ENCODE peak calls at places on chromosomes 3 and 15, in six cellular contexts. One of them, this sample, is unnamed.

GRCh38 chr3:161560006-161560637 is 63.5 kb downstream of the OTOL1 start:
- DNase-seq in NB4: peak
- DNase-seq in HCT116: peak
- DNase-seq in suprapubic skin: no peak
- DNase-seq in uterus: peak
- DNase-seq in heart left ventricle: no peak
- DNase-seq in this sample: no peak

GRCh38 chr15:77013786-77014136 is 18.8 kb downstream of the PSTPIP1 start:
- DNase-seq in HCT116: peak
- DNase-seq in heart left ventricle: no peak
- DNase-seq in uterus: no peak
- DNase-seq in suprapubic skin: no peak
- DNase-seq in NB4: peak
- DNase-seq in this sample: no peak

GRCh38 chr15:47794266-47794914 is 77.1 kb downstream of the SEMA6D start:
- DNase-seq in HCT116: no peak
- DNase-seq in suprapubic skin: no peak
- DNase-seq in heart left ventricle: no peak
- DNase-seq in NB4: no peak
- DNase-seq in uterus: no peak
- DNase-seq in this sample: no peak

GRCh38 chr3:52534281-52535183 is 875 bp upstream of the NT5DC2 start:
- DNase-seq in NB4: peak
- DNase-seq in uterus: peak
- DNase-seq in suprapubic skin: peak
- DNase-seq in heart left ventricle: peak
- DNase-seq in HCT116: no peak
- DNase-seq in this sample: peak

GRCh38 chr3:13865581-13866405 is 14.1 kb downstream of the WNT7A start:
- DNase-seq in suprapubic skin: no peak
- DNase-seq in HCT116: no peak
- DNase-seq in heart left ventricle: no peak
- DNase-seq in NB4: no peak
- DNase-seq in uterus: no peak
- DNase-seq in this sample: no peak

GRCh38 chr15:55695432-55695831 is 47.5 kb downstream of the PRTG start:
- DNase-seq in uterus: no peak
- DNase-seq in suprapubic skin: no peak
- DNase-seq in heart left ventricle: no peak
- DNase-seq in HCT116: no peak
- DNase-seq in NB4: no peak
- DNase-seq in this sample: no peak

GRCh38 chr15:74417230-74417629 is 16.5 kb downstream of the SEMA7A start:
- DNase-seq in suprapubic skin: no peak
- DNase-seq in HCT116: no peak
- DNase-seq in NB4: no peak
- DNase-seq in uterus: no peak
- DNase-seq in heart left ventricle: peak
- DNase-seq in this sample: no peak

GRCh38 chr3:111246967-111247760 is 175.5 kb downstream of the NECTIN3 start:
- DNase-seq in heart left ventricle: no peak
- DNase-seq in uterus: no peak
- DNase-seq in NB4: no peak
- DNase-seq in HCT116: no peak
- DNase-seq in suprapubic skin: no peak
- DNase-seq in this sample: peak

GRCh38 chr15:31482122-31482922 is 155.7 kb downstream of the KLF13 start:
- DNase-seq in suprapubic skin: peak
- DNase-seq in heart left ventricle: no peak
- DNase-seq in uterus: no peak
- DNase-seq in HCT116: no peak
- DNase-seq in NB4: no peak
- DNase-seq in this sample: no peak

GRCh38 chr3:31157028-31157694 is 262.7 kb upstream of the GADL1 start:
- DNase-seq in heart left ventricle: no peak
- DNase-seq in suprapubic skin: no peak
- DNase-seq in HCT116: no peak
- DNase-seq in NB4: peak
- DNase-seq in uterus: no peak
- DNase-seq in this sample: no peak

GRCh38 chr3:69353492-69353891 is 32.4 kb downstream of the FRMD4B start:
- DNase-seq in uterus: no peak
- DNase-seq in NB4: no peak
- DNase-seq in suprapubic skin: no peak
- DNase-seq in HCT116: no peak
- DNase-seq in heart left ventricle: peak
- DNase-seq in this sample: no peak

GRCh38 chr3:192121921-192122320 is 605.4 kb downstream of the FGF12 start:
- DNase-seq in suprapubic skin: no peak
- DNase-seq in heart left ventricle: no peak
- DNase-seq in NB4: no peak
- DNase-seq in uterus: no peak
- DNase-seq in HCT116: no peak
- DNase-seq in this sample: no peak

GRCh38 chr3:129020691-129021090 is 19.6 kb downstream of the EFCC1 start:
- DNase-seq in uterus: no peak
- DNase-seq in HCT116: no peak
- DNase-seq in suprapubic skin: no peak
- DNase-seq in NB4: no peak
- DNase-seq in heart left ventricle: no peak
- DNase-seq in this sample: no peak

GRCh38 chr3:189269356-189269755 is 97.6 kb downstream of the TPRG1 start:
- DNase-seq in HCT116: no peak
- DNase-seq in NB4: no peak
- DNase-seq in heart left ventricle: no peak
- DNase-seq in uterus: no peak
- DNase-seq in suprapubic skin: no peak
- DNase-seq in this sample: no peak

GRCh38 chr3:43949594-43949993 is 258.9 kb downstream of the ABHD5 start:
- DNase-seq in heart left ventricle: no peak
- DNase-seq in NB4: peak
- DNase-seq in suprapubic skin: no peak
- DNase-seq in uterus: no peak
- DNase-seq in HCT116: no peak
- DNase-seq in this sample: no peak

GRCh38 chr3:156024904-156025303 is 95.5 kb upstream of the KCNAB1 start:
- DNase-seq in heart left ventricle: no peak
- DNase-seq in uterus: no peak
- DNase-seq in HCT116: no peak
- DNase-seq in NB4: no peak
- DNase-seq in suprapubic skin: no peak
- DNase-seq in this sample: no peak

GRCh38 chr15:36133686-36134085 is 445.7 kb upstream of the CDIN1 start:
- DNase-seq in uterus: no peak
- DNase-seq in HCT116: no peak
- DNase-seq in heart left ventricle: no peak
- DNase-seq in suprapubic skin: no peak
- DNase-seq in NB4: no peak
- DNase-seq in this sample: no peak

GRCh38 chr3:43786102-43786952 is 95.6 kb downstream of the ABHD5 start:
- DNase-seq in HCT116: no peak
- DNase-seq in NB4: no peak
- DNase-seq in heart left ventricle: no peak
- DNase-seq in suprapubic skin: no peak
- DNase-seq in uterus: no peak
- DNase-seq in this sample: no peak

GRCh38 chr3:29373016-29373690 is 92.3 kb downstream of the RBMS3 start:
- DNase-seq in NB4: no peak
- DNase-seq in heart left ventricle: no peak
- DNase-seq in HCT116: no peak
- DNase-seq in uterus: no peak
- DNase-seq in suprapubic skin: no peak
- DNase-seq in this sample: no peak

GRCh38 chr3:48039487-48040190 is 23.4 kb upstream of the MAP4 start:
- DNase-seq in uterus: no peak
- DNase-seq in HCT116: peak
- DNase-seq in NB4: peak
- DNase-seq in heart left ventricle: no peak
- DNase-seq in suprapubic skin: no peak
- DNase-seq in this sample: peak

GRCh38 chr15:29139540-29140459 is 129.8 kb downstream of the NSMCE3 start:
- DNase-seq in heart left ventricle: no peak
- DNase-seq in suprapubic skin: no peak
- DNase-seq in NB4: peak
- DNase-seq in uterus: no peak
- DNase-seq in HCT116: peak
- DNase-seq in this sample: peak

GRCh38 chr3:44562147-44562546 is 7.2 kb downstream of the ZKSCAN7 start:
- DNase-seq in uterus: no peak
- DNase-seq in NB4: no peak
- DNase-seq in suprapubic skin: no peak
- DNase-seq in heart left ventricle: no peak
- DNase-seq in HCT116: no peak
- DNase-seq in this sample: no peak

GRCh38 chr3:43369404-43370345 is 83.3 kb downstream of the SNRK start:
- DNase-seq in heart left ventricle: no peak
- DNase-seq in NB4: peak
- DNase-seq in HCT116: no peak
- DNase-seq in uterus: no peak
- DNase-seq in suprapubic skin: no peak
- DNase-seq in this sample: no peak

GRCh38 chr3:31882895-31883294 is 98.2 kb downstream of the OSBPL10 start:
- DNase-seq in suprapubic skin: no peak
- DNase-seq in NB4: no peak
- DNase-seq in HCT116: no peak
- DNase-seq in heart left ventricle: no peak
- DNase-seq in uterus: no peak
- DNase-seq in this sample: no peak

GRCh38 chr3:42502429-42503250 is at the start of gene VIPR1:
- DNase-seq in suprapubic skin: peak
- DNase-seq in HCT116: peak
- DNase-seq in NB4: peak
- DNase-seq in heart left ventricle: peak
- DNase-seq in uterus: peak
- DNase-seq in this sample: no peak

GRCh38 chr3:156171517-156172267 is 51.3 kb downstream of the KCNAB1 start:
- DNase-seq in uterus: no peak
- DNase-seq in heart left ventricle: no peak
- DNase-seq in NB4: no peak
- DNase-seq in HCT116: no peak
- DNase-seq in suprapubic skin: no peak
- DNase-seq in this sample: no peak

GRCh38 chr15:75531041-75531450 is 48.1 kb downstream of the PTPN9 start:
- DNase-seq in HCT116: no peak
- DNase-seq in suprapubic skin: peak
- DNase-seq in heart left ventricle: peak
- DNase-seq in NB4: no peak
- DNase-seq in uterus: peak
- DNase-seq in this sample: no peak

GRCh38 chr15:89293012-89293411 is 41.6 kb downstream of the POLG start:
- DNase-seq in HCT116: no peak
- DNase-seq in NB4: no peak
- DNase-seq in suprapubic skin: no peak
- DNase-seq in heart left ventricle: no peak
- DNase-seq in uterus: no peak
- DNase-seq in this sample: no peak

GRCh38 chr3:174218011-174218410 is 641.1 kb upstream of the NAALADL2 start:
- DNase-seq in HCT116: no peak
- DNase-seq in NB4: no peak
- DNase-seq in heart left ventricle: no peak
- DNase-seq in suprapubic skin: no peak
- DNase-seq in uterus: no peak
- DNase-seq in this sample: no peak

GRCh38 chr3:141680620-141681389 is 57.3 kb upstream of the RNF7 start:
- DNase-seq in NB4: peak
- DNase-seq in suprapubic skin: no peak
- DNase-seq in HCT116: no peak
- DNase-seq in uterus: no peak
- DNase-seq in heart left ventricle: peak
- DNase-seq in this sample: peak

GRCh38 chr15:58701376-58701775 is 48.1 kb downstream of the ADAM10 start:
- DNase-seq in uterus: no peak
- DNase-seq in HCT116: no peak
- DNase-seq in suprapubic skin: no peak
- DNase-seq in NB4: no peak
- DNase-seq in heart left ventricle: no peak
- DNase-seq in this sample: no peak

GRCh38 chr3:100334340-100335136 is at the start of gene NIT2:
- DNase-seq in NB4: peak
- DNase-seq in heart left ventricle: peak
- DNase-seq in HCT116: peak
- DNase-seq in uterus: peak
- DNase-seq in suprapubic skin: peak
- DNase-seq in this sample: peak
- TF ChIP-seq POLR2A in NB4: peak
- TF ChIP-seq POLR2A in heart left ventricle: no peak
- TF ChIP-seq POLR2A in HCT116: peak
- TF ChIP-seq POLR2A in uterus: peak
- TF ChIP-seq POLR2A in suprapubic skin: peak
- TF ChIP-seq POLR2A in this sample: peak

GRCh38 chr3:132659370-132660055 is at the start of gene ACAD11:
- DNase-seq in suprapubic skin: peak
- DNase-seq in NB4: peak
- DNase-seq in HCT116: peak
- DNase-seq in heart left ventricle: peak
- DNase-seq in uterus: peak
- DNase-seq in this sample: peak

GRCh38 chr3:132660745-132661067 is 577 bp downstream of the UBA5 start:
- DNase-seq in NB4: no peak
- DNase-seq in HCT116: peak
- DNase-seq in uterus: no peak
- DNase-seq in suprapubic skin: no peak
- DNase-seq in heart left ventricle: no peak
- DNase-seq in this sample: no peak

GRCh38 chr3:132661120-132661519 is 991 bp downstream of the UBA5 start:
- DNase-seq in heart left ventricle: no peak
- DNase-seq in uterus: no peak
- DNase-seq in HCT116: no peak
- DNase-seq in NB4: no peak
- DNase-seq in suprapubic skin: no peak
- DNase-seq in this sample: no peak

GRCh38 chr3:132659000-132659369 is 624 bp downstream of the ACAD11 start:
- DNase-seq in uterus: no peak
- DNase-seq in heart left ventricle: no peak
- DNase-seq in NB4: peak
- DNase-seq in HCT116: no peak
- DNase-seq in suprapubic skin: no peak
- DNase-seq in this sample: no peak

GRCh38 chr3:132660056-132660744 is at the start of gene UBA5:
- DNase-seq in heart left ventricle: peak
- DNase-seq in NB4: peak
- DNase-seq in suprapubic skin: peak
- DNase-seq in HCT116: peak
- DNase-seq in uterus: peak
- DNase-seq in this sample: peak
- TF ChIP-seq POLR2A in heart left ventricle: no peak
- TF ChIP-seq POLR2A in NB4: peak
- TF ChIP-seq POLR2A in suprapubic skin: no peak
- TF ChIP-seq POLR2A in HCT116: peak
- TF ChIP-seq POLR2A in uterus: no peak
- TF ChIP-seq POLR2A in this sample: peak

GRCh38 chr3:153979419-153980251 is 141.6 kb upstream of the ARHGEF26 start:
- DNase-seq in uterus: no peak
- DNase-seq in NB4: no peak
- DNase-seq in suprapubic skin: no peak
- DNase-seq in heart left ventricle: no peak
- DNase-seq in HCT116: no peak
- DNase-seq in this sample: no peak
- TF ChIP-seq POLR2A in uterus: no peak
- TF ChIP-seq POLR2A in NB4: no peak
- TF ChIP-seq POLR2A in suprapubic skin: no peak
- TF ChIP-seq POLR2A in heart left ventricle: no peak
- TF ChIP-seq POLR2A in HCT116: peak
- TF ChIP-seq POLR2A in this sample: no peak

GRCh38 chr3:170869645-170870593 is at the start of gene RPL22L1:
- DNase-seq in heart left ventricle: peak
- DNase-seq in HCT116: peak
- DNase-seq in suprapubic skin: peak
- DNase-seq in NB4: peak
- DNase-seq in uterus: peak
- DNase-seq in this sample: peak
- TF ChIP-seq POLR2A in heart left ventricle: no peak
- TF ChIP-seq POLR2A in HCT116: peak
- TF ChIP-seq POLR2A in suprapubic skin: peak
- TF ChIP-seq POLR2A in NB4: peak
- TF ChIP-seq POLR2A in uterus: peak
- TF ChIP-seq POLR2A in this sample: peak